ENCODE peak calls at places on chromosomes 5 and 9, in ten cellular contexts. I is ovary; F is upper lobe of right lung; U is IMR-90; Y is NT2/D1; W is mucosa of descending colon; D is CD4-positive, alpha-beta T cell; X is CD8-positive, alpha-beta T cell; L is SK-N-SH; T is prostate gland. Q is an unnamed sample.

GRCh38 chr5:84274585-84275468 is 109.9 kb downstream of the EDIL3 start:
- DNase-seq in I (no peak), W (peak; percentile 75), L (peak; percentile 22), T (no peak), D (no peak), X (no peak), F (no peak), Y (no peak), U (peak; percentile 28), Q (no peak)

GRCh38 chr5:9148242-9148641 is 397.6 kb downstream of the SEMA5A start:
- DNase-seq in L (no peak), I (no peak), W (no peak), X (no peak), T (no peak), D (no peak), U (peak; percentile 58), F (no peak), Y (no peak), Q (no peak)

GRCh38 chr5:110917161-110917875 is 154.2 kb upstream of the TSLP start:
- DNase-seq in Y (no peak), X (no peak), I (no peak), U (peak; percentile 52), W (no peak), D (no peak), F (no peak), L (no peak), T (no peak), Q (no peak)

GRCh38 chr9:128917151-128917849 is 3.5 kb upstream of the PHYHD1 start:
- DNase-seq in L (no peak), X (no peak), Y (no peak), I (peak; percentile 93), U (peak; percentile 64), W (peak; percentile 58), F (peak; percentile 89), T (peak; percentile 89), D (no peak), Q (no peak)

GRCh38 chr9:129401623-129402340 is 219.1 kb downstream of the C9orf50 start:
- DNase-seq in W (no peak), T (no peak), I (peak; percentile 71), L (no peak), D (no peak), X (no peak), F (no peak), Y (no peak), U (no peak), Q (no peak)

GRCh38 chr5:171431251-171431777 is 11.9 kb downstream of the FGF18 start:
- DNase-seq in L (no peak), D (no peak), Y (no peak), I (no peak), F (peak; percentile 27), W (no peak), U (no peak), T (no peak), X (no peak), Q (no peak)

GRCh38 chr9:105205787-105206511 is 38.5 kb upstream of the SLC44A1 start:
- DNase-seq in F (no peak), W (peak; percentile 52), I (peak; percentile 56), D (no peak), Y (no peak), T (no peak), U (peak; percentile 94), X (no peak), L (no peak), Q (no peak)

GRCh38 chr5:1800470-1801060 is 642 bp upstream of the NDUFS6 start:
- DNase-seq in D (no peak), F (peak; percentile 66), T (no peak), W (peak; percentile 35), I (no peak), L (no peak), U (no peak), X (no peak), Y (no peak), Q (peak; percentile 55)

GRCh38 chr9:17829812-17830385 is 251.0 kb downstream of the SH3GL2 start:
- DNase-seq in U (no peak), Y (peak; percentile 36), F (no peak), W (no peak), T (no peak), X (no peak), D (no peak), I (no peak), L (no peak), Q (no peak)

GRCh38 chr5:121630402-121630801 is 221.3 kb upstream of the FTMT start:
- DNase-seq in I (no peak), Y (no peak), D (no peak), W (peak; percentile 24), X (no peak), L (no peak), F (no peak), U (peak; percentile 0), T (no peak), Q (no peak)

GRCh38 chr5:68942169-68942568 is 151.6 kb upstream of the SLC30A5 start:
- DNase-seq in Y (no peak), X (no peak), U (no peak), W (no peak), T (no peak), F (no peak), D (no peak), L (no peak), I (no peak), Q (no peak)

GRCh38 chr5:93208156-93208895 is 372.7 kb downstream of the NR2F1-AS1 start:
- DNase-seq in T (no peak), I (no peak), W (no peak), L (no peak), F (no peak), Y (no peak), D (no peak), U (no peak), X (no peak), Q (no peak)

GRCh38 chr5:93209476-93209875 is 371.5 kb downstream of the NR2F1-AS1 start:
- DNase-seq in W (no peak), X (no peak), L (no peak), T (no peak), I (no peak), F (no peak), D (no peak), Y (no peak), U (no peak), Q (no peak)

GRCh38 chr9:68780735-68781134 is 75.7 kb downstream of the PIP5K1B start:
- DNase-seq in W (peak; percentile 17), X (no peak), T (no peak), U (peak; percentile 4), F (no peak), D (no peak), L (no peak), Y (no peak), I (no peak), Q (no peak)

GRCh38 chr5:132674671-132675506 is 1.1 kb downstream of the IL4 start:
- DNase-seq in W (no peak), F (no peak), X (no peak), D (no peak), I (no peak), U (peak; percentile 98), L (no peak), T (peak; percentile 19), Y (no peak), Q (no peak)

GRCh38 chr9:122058707-122059106 is 34.4 kb downstream of the TTLL11 start:
- DNase-seq in U (no peak), W (no peak), T (no peak), I (no peak), X (no peak), L (peak; percentile 36), D (no peak), F (no peak), Y (no peak), Q (no peak)

GRCh38 chr9:121556580-121556979 is 56.9 kb upstream of the GGTA1 start:
- DNase-seq in T (peak; percentile 68), L (no peak), F (no peak), D (no peak), I (peak; percentile 50), U (peak; percentile 98), X (no peak), Y (no peak), W (peak; percentile 15), Q (no peak)

GRCh38 chr5:141420855-141421488 is at the start of gene PCDHGA11:
- DNase-seq in X (no peak), W (peak; percentile 45), D (no peak), F (no peak), L (no peak), U (peak; percentile 63), I (no peak), Y (no peak), T (no peak), Q (peak; percentile 9)
- H3K9me3 ChIP-seq in X (peaks cover 9% of the 10 kb centered on the region), W (peaks cover 98% of the 10 kb centered on the region), D (peaks cover 59% of the 10 kb centered on the region), F (peaks cover 73% of the 10 kb centered on the region), L (peaks cover 22% of the 10 kb centered on the region), U (peaks cover 51% of the 10 kb centered on the region), I (peaks cover 17% of the 10 kb centered on the region), Y (peaks cover 52% of the 10 kb centered on the region), T (no peaks in the 10 kb centered on the region), Q (peaks cover 2% of the 10 kb centered on the region)

DNA sequence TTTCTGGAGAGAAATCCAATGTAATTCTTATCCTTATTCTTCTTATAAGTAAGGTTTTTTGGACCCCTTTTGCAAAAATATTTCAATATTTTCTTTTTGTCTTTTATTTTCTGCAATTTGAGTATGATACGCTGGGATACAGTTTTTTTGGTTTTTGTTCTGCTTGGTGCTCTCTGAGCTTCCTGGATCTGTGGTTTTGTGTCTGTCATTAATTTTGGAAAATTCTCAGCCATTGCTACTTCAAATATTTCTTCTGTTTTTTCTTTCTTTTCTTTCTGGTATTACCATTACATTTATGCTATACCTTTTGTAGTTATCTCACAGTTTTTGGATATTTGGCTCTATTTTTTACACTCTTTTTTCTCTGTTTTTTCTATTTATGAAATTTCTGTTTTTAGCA is 50.1 kb downstream of the ZNF618 start:
- DNase-seq in U (no peak), X (no peak), I (no peak), L (no peak), T (no peak), Y (no peak), F (no peak), D (no peak), W (no peak), Q (no peak)
- H3K9me3 ChIP-seq in U (peaks cover 5% of the 10 kb centered on the region), X (no peaks in the 10 kb centered on the region), I (no peaks in the 10 kb centered on the region), L (peaks cover 18% of the 10 kb centered on the region), T (no peaks in the 10 kb centered on the region), Y (peaks cover 14% of the 10 kb centered on the region), F (peaks cover 7% of the 10 kb centered on the region), D (no peaks in the 10 kb centered on the region), W (peaks cover 10% of the 10 kb centered on the region), Q (peaks cover 12% of the 10 kb centered on the region)

GRCh38 chr5:14211818-14212799 is 69.0 kb downstream of the TRIO start:
- DNase-seq in U (no peak), I (no peak), W (peak; percentile 46), T (no peak), Y (no peak), L (no peak), D (no peak), X (no peak), F (no peak), Q (no peak)
- H3K9me3 ChIP-seq in U (no peaks in the 10 kb centered on the region), I (no peaks in the 10 kb centered on the region), W (no peaks in the 10 kb centered on the region), T (no peaks in the 10 kb centered on the region), Y (no peaks in the 10 kb centered on the region), L (no peaks in the 10 kb centered on the region), D (no peaks in the 10 kb centered on the region), X (no peaks in the 10 kb centered on the region), F (no peaks in the 10 kb centered on the region), Q (no peaks in the 10 kb centered on the region)

DNA sequence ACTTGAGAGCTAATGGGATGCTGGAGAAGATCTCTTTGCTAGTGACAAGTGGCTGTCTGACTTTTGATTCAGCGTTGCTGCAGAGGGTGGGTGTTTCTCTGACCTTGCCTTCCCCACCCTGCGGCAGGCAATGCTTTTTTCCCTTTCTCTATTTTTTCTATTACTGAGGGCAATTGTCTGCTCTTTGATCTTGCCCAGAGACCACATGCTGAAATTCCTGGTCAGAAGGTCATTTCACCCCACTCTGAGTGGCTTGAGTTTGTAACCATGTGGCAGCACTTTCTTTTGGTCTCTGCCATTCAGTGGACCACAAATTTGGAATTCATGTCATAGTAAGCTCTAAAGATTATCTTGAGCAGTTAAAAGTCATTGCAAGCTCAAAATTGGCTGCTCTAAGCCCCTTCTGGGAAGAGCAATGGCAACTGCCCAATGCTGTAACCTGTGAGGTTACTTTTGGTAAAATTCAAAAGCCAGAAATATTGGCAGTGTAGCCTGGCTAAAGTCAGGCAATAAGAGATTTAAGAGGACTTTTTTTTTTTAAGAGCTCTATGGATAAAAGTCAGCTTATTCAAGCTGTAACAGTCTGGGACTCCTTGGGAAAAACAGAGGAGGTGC is 30.4 kb upstream of the MTMR12 start:
- DNase-seq in Y (no peak), L (no peak), D (no peak), X (no peak), W (no peak), U (no peak), T (no peak), F (no peak), I (no peak), Q (no peak)
- H3K9me3 ChIP-seq in Y (peaks cover 49% of the 10 kb centered on the region), L (peaks cover 14% of the 10 kb centered on the region), D (peaks cover 23% of the 10 kb centered on the region), X (peaks cover 3% of the 10 kb centered on the region), W (peaks cover 27% of the 10 kb centered on the region), U (peaks cover 13% of the 10 kb centered on the region), T (peaks cover 6% of the 10 kb centered on the region), F (peaks cover 6% of the 10 kb centered on the region), I (no peaks in the 10 kb centered on the region), Q (peaks cover 30% of the 10 kb centered on the region)